ENCODE peak calls at places on chromosomes 1 and 21, in seven cellular contexts. D is fibroblast of lung; H is non-pigmented ciliary epithelial cell; Y is pancreas; R is activated T-helper 1 cell treated with anti-CD3 and anti-CD28 coated beads, Interleukin-12 subunit alpha, Interleukin-12 subunit beta, Interleukin-2, Interleukin-4 antibody, amounts not matched to agents 30 ng/mL and 10 ng/mL and 1 ng/mL, durations not matched to agents 14 hours and 24 hours and 36 hours; X is stimulated activated CD8-positive, alpha-beta memory T cell treated with anti-CD3 and anti-CD28 coated beads, Interleukin-2, amount 100 ng/mL, for 48 hours; P is cardiac fibroblast. J is an unnamed sample.

GRCh38 chr1:15412488-15412800 is 2.8 kb downstream of the EFHD2 start:
- DNase-seq in D (no peak), H (no peak), Y (no peak), R (no peak), X (no peak), P (no peak), J (no peak)

GRCh38 chr1:171794085-171794484 is 12.6 kb downstream of the METTL13 start:
- DNase-seq in D (no peak), H (no peak), Y (no peak), R (peak; percentile 44), X (peak; percentile 28), P (peak; percentile 12), J (no peak)

GRCh38 chr1:36871146-36871971 is 163.0 kb downstream of the GRIK3 start:
- DNase-seq in D (no peak), H (no peak), Y (no peak), R (no peak), X (no peak), P (no peak), J (no peak)

GRCh38 chr1:83029916-83030315 is 969.0 kb downstream of the TTLL7 start:
- DNase-seq in D (peak; percentile 95), H (no peak), Y (no peak), R (no peak), X (no peak), P (no peak), J (no peak)

GRCh38 chr1:200139661-200140250 is 112.2 kb downstream of the NR5A2 start:
- DNase-seq in D (peak; percentile 76), H (peak; percentile 22), Y (no peak), R (no peak), X (no peak), P (peak; percentile 74), J (no peak)

GRCh38 chr1:46301406-46302090 is 1.9 kb downstream of the LRRC41 start:
- DNase-seq in D (peak; percentile 74), H (no peak), Y (peak; percentile 52), R (no peak), X (peak; percentile 17), P (peak; percentile 56), J (no peak)

GRCh38 chr1:221800831-221801610 is 59.1 kb upstream of the DUSP10 start:
- DNase-seq in D (no peak), H (no peak), Y (no peak), R (no peak), X (no peak), P (no peak), J (no peak)

GRCh38 chr1:4002061-4002521 is 102.0 kb upstream of the C1orf174 start:
- DNase-seq in D (no peak), H (no peak), Y (no peak), R (no peak), X (no peak), P (no peak), J (no peak)

GRCh38 chr1:2353907-2354438 is 37.4 kb downstream of the MORN1 start:
- DNase-seq in D (no peak), H (no peak), Y (no peak), R (no peak), X (no peak), P (no peak), J (no peak)

GRCh38 chr1:23010734-23011449 is 4.8 kb downstream of the TEX46 start:
- DNase-seq in D (peak; percentile 45), H (peak; percentile 53), Y (no peak), R (no peak), X (no peak), P (peak; percentile 33), J (no peak)

GRCh38 chr1:172999349-172999748 is 51.4 kb downstream of the TNFSF18 start:
- DNase-seq in D (no peak), H (no peak), Y (no peak), R (no peak), X (no peak), P (peak; percentile 86), J (no peak)

GRCh38 chr1:57254006-57254405 is 169.9 kb downstream of the DAB1 start:
- DNase-seq in D (no peak), H (peak; percentile 3), Y (no peak), R (no peak), X (no peak), P (peak; percentile 0), J (no peak)

GRCh38 chr1:79497193-79497773 is 490.8 kb upstream of the ADGRL4 start:
- DNase-seq in D (peak; percentile 69), H (peak; percentile 9), Y (no peak), R (no peak), X (no peak), P (peak; percentile 57), J (peak; percentile 14)

GRCh38 chr1:15851251-15852035 is 3.9 kb downstream of the SPEN start:
- DNase-seq in D (no peak), H (no peak), Y (no peak), R (no peak), X (no peak), P (no peak), J (no peak)

GRCh38 chr1:18635833-18636671 is 5.4 kb downstream of the PAX7 start:
- DNase-seq in D (no peak), H (no peak), Y (no peak), R (no peak), X (no peak), P (no peak), J (no peak)

GRCh38 chr1:14630986-14631385 is 32.5 kb downstream of the KAZN start:
- DNase-seq in D (no peak), H (no peak), Y (no peak), R (no peak), X (no peak), P (no peak), J (no peak)

GRCh38 chr21:45415943-45416611 is 11.1 kb downstream of the COL18A1 start:
- DNase-seq in D (no peak), H (no peak), Y (no peak), R (no peak), X (no peak), P (no peak), J (no peak)

GRCh38 chr1:226017070-226017469 is 17.9 kb upstream of the SDE2 start:
- DNase-seq in D (no peak), H (no peak), Y (no peak), R (no peak), X (no peak), P (no peak), J (no peak)

GRCh38 chr21:33155457-33155856 is 74.3 kb upstream of the IFNAR2 start:
- DNase-seq in D (no peak), H (no peak), Y (no peak), R (no peak), X (no peak), P (no peak), J (no peak)

GRCh38 chr1:172973424-172973823 is 77.3 kb downstream of the TNFSF18 start:
- DNase-seq in D (no peak), H (no peak), Y (no peak), R (no peak), X (no peak), P (no peak), J (no peak)

GRCh38 chr21:40681164-40681859 is 165.6 kb downstream of the DSCAM start:
- DNase-seq in D (no peak), H (no peak), Y (no peak), R (no peak), X (no peak), P (no peak), J (no peak)

GRCh38 chr1:23103001-23103879 is 65.4 kb downstream of the LUZP1 start:
- DNase-seq in D (no peak), H (no peak), Y (no peak), R (peak; percentile 28), X (no peak), P (peak; percentile 51), J (peak; percentile 32)

GRCh38 chr1:2230781-2231666 is 2.9 kb downstream of the SKI start:
- DNase-seq in D (peak; percentile 18), H (no peak), Y (no peak), R (no peak), X (no peak), P (no peak), J (no peak)

GRCh38 chr1:246742396-246742795 is 18.2 kb downstream of the SCCPDH start:
- DNase-seq in D (no peak), H (no peak), Y (no peak), R (no peak), X (no peak), P (no peak), J (no peak)

GRCh38 chr1:18059206-18059605 is 48.4 kb upstream of the IGSF21 start:
- DNase-seq in D (no peak), H (no peak), Y (no peak), R (no peak), X (no peak), P (no peak), J (no peak)

GRCh38 chr1:36562181-36562685 is 79.5 kb upstream of the CSF3R start:
- DNase-seq in D (no peak), H (no peak), Y (no peak), R (no peak), X (no peak), P (no peak), J (no peak)

GRCh38 chr1:210321131-210321530 is 7.6 kb upstream of the HHAT start:
- DNase-seq in D (no peak), H (no peak), Y (no peak), R (no peak), X (no peak), P (no peak), J (no peak)

GRCh38 chr1:53062731-53063591 is 948 bp downstream of the PODN start:
- DNase-seq in D (no peak), H (no peak), Y (no peak), R (no peak), X (no peak), P (no peak), J (no peak)

GRCh38 chr1:112540395-112540794 is 31.6 kb downstream of the WNT2B start:
- DNase-seq in D (peak; percentile 81), H (no peak), Y (no peak), R (no peak), X (no peak), P (peak; percentile 71), J (no peak)

GRCh38 chr1:3597599-3597964 is 13.7 kb downstream of the MEGF6 start:
- DNase-seq in D (no peak), H (no peak), Y (no peak), R (no peak), X (no peak), P (no peak), J (no peak)

GRCh38 chr1:40774266-40774998 is 9.2 kb upstream of the KCNQ4 start:
- DNase-seq in D (peak; percentile 24), H (no peak), Y (peak; percentile 48), R (peak; percentile 49), X (peak; percentile 30), P (peak; percentile 32), J (no peak)

GRCh38 chr1:19620786-19621185 is 23.3 kb upstream of the NBL1 start:
- DNase-seq in D (peak; percentile 38), H (no peak), Y (no peak), R (no peak), X (no peak), P (peak; percentile 31), J (no peak)

GRCh38 chr1:46302091-46303037 is 1.1 kb downstream of the LRRC41 start:
- DNase-seq in D (peak; percentile 68), H (no peak), Y (peak; percentile 37), R (peak; percentile 50), X (peak; percentile 50), P (peak; percentile 68), J (peak; percentile 78)

GRCh38 chr1:54804471-54805132 is 3.5 kb upstream of the TTC22 start:
- DNase-seq in D (no peak), H (no peak), Y (no peak), R (no peak), X (no peak), P (no peak), J (no peak)

GRCh38 chr1:175163702-175164101 is 28.9 kb downstream of the KIAA0040 start:
- DNase-seq in D (no peak), H (no peak), Y (no peak), R (no peak), X (no peak), P (no peak), J (no peak)

GRCh38 chr1:208058212-208059155 is 147.6 kb upstream of the CD34 start:
- DNase-seq in D (no peak), H (no peak), Y (no peak), R (no peak), X (no peak), P (peak; percentile 39), J (no peak)

GRCh38 chr1:34163792-34164509 is 1.1 kb downstream of the CSMD2 start:
- DNase-seq in D (no peak), H (no peak), Y (peak; percentile 26), R (no peak), X (no peak), P (no peak), J (no peak)

GRCh38 chr1:111234866-111235265 is 7.4 kb downstream of the CHI3L2 start:
- DNase-seq in D (peak; percentile 13), H (no peak), Y (no peak), R (no peak), X (no peak), P (no peak), J (no peak)

J was measured in GM12891.